ENCODE peak calls at places on chromosome 4, in ten cellular contexts. Z is heart left ventricle, V is neural crest cell, F is nephron progenitor cell, R is cardiac muscle cell, M is natural killer cell, S is GM10248, X is activated B cell treated with CpG ODN at 0.5 μM for 24 hours, A is stomach, H is OCI-LY7. P is an unnamed sample.

GRCh38 chr4:168666531-168666930 is 169.7 kb downstream of the PALLD start:
- DNase-seq in Z (no peak), V (no peak), F (no peak), R (no peak), M (no peak), S (no peak), X (no peak), A (no peak), H (no peak), P (no peak)

GRCh38 chr4:149095798-149096197 is 653.6 kb upstream of the NR3C2 start:
- DNase-seq in Z (no peak), V (no peak), F (no peak), R (no peak), M (no peak), S (no peak), X (no peak), A (no peak), H (no peak), P (no peak)

GRCh38 chr4:184548651-184549341 is 74.4 kb upstream of the IRF2 start:
- DNase-seq in Z (peak), V (peak), F (no peak), R (no peak), M (no peak), S (no peak), X (no peak), A (no peak), H (no peak), P (no peak)

GRCh38 chr4:118801895-118802575 is 33.9 kb downstream of the SEC24D start:
- DNase-seq in Z (no peak), V (no peak), F (no peak), R (no peak), M (no peak), S (no peak), X (no peak), A (no peak), H (no peak), P (no peak)

GRCh38 chr4:145098675-145099037 is 545 bp downstream of the ABCE1 start:
- DNase-seq in Z (peak), V (no peak), F (no peak), R (peak), M (peak), S (peak), X (no peak), A (no peak), H (no peak), P (peak)

GRCh38 chr4:182194115-182194834 is 48.9 kb upstream of the TENM3 start:
- DNase-seq in Z (no peak), V (no peak), F (no peak), R (no peak), M (no peak), S (no peak), X (no peak), A (no peak), H (no peak), P (no peak)

GRCh38 chr4:74370912-74371311 is 6.0 kb downstream of the EREG start:
- DNase-seq in Z (no peak), V (peak), F (peak), R (peak), M (no peak), S (peak), X (no peak), A (no peak), H (peak), P (no peak)

GRCh38 chr4:84492737-84493091 is 6.4 kb downstream of the NKX6-1 start:
- DNase-seq in Z (no peak), V (no peak), F (peak), R (no peak), M (no peak), S (no peak), X (no peak), A (no peak), H (no peak), P (no peak)

GRCh38 chr4:187965726-187966125 is 29.8 kb upstream of the ZFP42 start:
- DNase-seq in Z (no peak), V (no peak), F (no peak), R (no peak), M (no peak), S (no peak), X (no peak), A (no peak), H (no peak), P (no peak)

GRCh38 chr4:40916880-40917279 is 167.1 kb downstream of the NSUN7 start:
- DNase-seq in Z (no peak), V (peak), F (peak), R (peak), M (no peak), S (peak), X (no peak), A (peak), H (peak), P (no peak)

GRCh38 chr4:87117051-87117729 is 103.2 kb downstream of the KLHL8 start:
- DNase-seq in Z (no peak), V (no peak), F (peak), R (no peak), M (no peak), S (no peak), X (no peak), A (no peak), H (no peak), P (no peak)

GRCh38 chr4:176335421-176335820 is 15.7 kb downstream of the SPCS3 start:
- DNase-seq in Z (no peak), V (no peak), F (no peak), R (no peak), M (no peak), S (no peak), X (no peak), A (no peak), H (no peak), P (no peak)

GRCh38 chr4:84852081-84852480 is 114.4 kb downstream of the WDFY3 start:
- DNase-seq in Z (no peak), V (no peak), F (no peak), R (no peak), M (no peak), S (no peak), X (no peak), A (no peak), H (no peak), P (no peak)

GRCh38 chr4:176438401-176438800 is 118.6 kb downstream of the SPCS3 start:
- DNase-seq in Z (no peak), V (no peak), F (no peak), R (no peak), M (no peak), S (no peak), X (no peak), A (no peak), H (no peak), P (no peak)

GRCh38 chr4:126731062-126731461 is 901.7 kb upstream of the INTU start:
- DNase-seq in Z (no peak), V (no peak), F (no peak), R (no peak), M (no peak), S (no peak), X (no peak), A (no peak), H (no peak), P (no peak)

GRCh38 chr4:147078875-147079658 is 133.4 kb upstream of the TTC29 start:
- DNase-seq in Z (peak), V (no peak), F (no peak), R (peak), M (no peak), S (no peak), X (no peak), A (no peak), H (no peak), P (no peak)

GRCh38 chr4:16078195-16078756 is 5.5 kb downstream of the PROM1 start:
- DNase-seq in Z (no peak), V (no peak), F (no peak), R (no peak), M (no peak), S (no peak), X (no peak), A (no peak), H (no peak), P (no peak)

GRCh38 chr4:40838742-40839141 is 89.0 kb downstream of the NSUN7 start:
- DNase-seq in Z (no peak), V (no peak), F (no peak), R (no peak), M (no peak), S (no peak), X (no peak), A (no peak), H (no peak), P (no peak)

GRCh38 chr4:182752158-182752910 is 164.9 kb downstream of the DCTD start:
- DNase-seq in Z (no peak), V (no peak), F (no peak), R (no peak), M (no peak), S (no peak), X (no peak), A (no peak), H (no peak), P (no peak)

GRCh38 chr4:38128478-38129451 is 168.6 kb downstream of the PTTG2 start:
- DNase-seq in Z (no peak), V (no peak), F (no peak), R (no peak), M (peak), S (peak), X (no peak), A (no peak), H (no peak), P (peak)

GRCh38 chr4:73743825-73744602 is 3.6 kb downstream of the CXCL8 start:
- DNase-seq in Z (no peak), V (no peak), F (no peak), R (no peak), M (no peak), S (no peak), X (no peak), A (no peak), H (no peak), P (no peak)

GRCh38 chr4:110335399-110335798 is 137.0 kb upstream of the ELOVL6 start:
- DNase-seq in Z (no peak), V (no peak), F (no peak), R (no peak), M (no peak), S (no peak), X (no peak), A (no peak), H (no peak), P (no peak)

GRCh38 chr4:9880411-9881197 is 99.2 kb downstream of the DRD5 start:
- DNase-seq in Z (no peak), V (no peak), F (no peak), R (no peak), M (no peak), S (no peak), X (no peak), A (no peak), H (no peak), P (no peak)

GRCh38 chr4:71130827-71131603 is 137.6 kb downstream of the DCK start:
- DNase-seq in Z (no peak), V (no peak), F (no peak), R (no peak), M (no peak), S (no peak), X (no peak), A (no peak), H (no peak), P (no peak)

GRCh38 chr4:89939464-89939863 is 44.8 kb downstream of the MMRN1 start:
- DNase-seq in Z (no peak), V (no peak), F (no peak), R (peak), M (no peak), S (no peak), X (no peak), A (no peak), H (no peak), P (no peak)

GRCh38 chr4:55509272-55509671 is 37.4 kb downstream of the CLOCK start:
- DNase-seq in Z (no peak), V (no peak), F (no peak), R (no peak), M (no peak), S (no peak), X (no peak), A (no peak), H (no peak), P (no peak)

GRCh38 chr4:8185930-8186329 is 13.2 kb upstream of the SH3TC1 start:
- DNase-seq in Z (no peak), V (no peak), F (no peak), R (no peak), M (no peak), S (no peak), X (no peak), A (no peak), H (no peak), P (no peak)

GRCh38 chr4:149997881-149998421 is 80.3 kb upstream of the DCLK2 start:
- DNase-seq in Z (no peak), V (no peak), F (no peak), R (no peak), M (no peak), S (peak), X (no peak), A (no peak), H (no peak), P (no peak)

GRCh38 chr4:128809477-128810330 is at the start of gene JADE1:
- DNase-seq in Z (peak), V (peak), F (peak), R (peak), M (peak), S (peak), X (peak), A (peak), H (peak), P (peak)

GRCh38 chr4:128812360-128812958 is 3.0 kb downstream of the JADE1 start:
- DNase-seq in Z (peak), V (no peak), F (no peak), R (peak), M (peak), S (peak), X (no peak), A (peak), H (peak), P (no peak)

GRCh38 chr4:128810331-128810870 is 901 bp downstream of the JADE1 start:
- DNase-seq in Z (peak), V (no peak), F (peak), R (peak), M (peak), S (peak), X (no peak), A (peak), H (peak), P (no peak)

GRCh38 chr4:128811571-128812359 is 2.3 kb downstream of the JADE1 start:
- DNase-seq in Z (peak), V (peak), F (peak), R (peak), M (peak), S (peak), X (peak), A (peak), H (peak), P (peak)

GRCh38 chr4:128810871-128811570 is 1.5 kb downstream of the JADE1 start:
- DNase-seq in Z (peak), V (peak), F (peak), R (peak), M (peak), S (peak), X (peak), A (peak), H (peak), P (no peak)
- TF ChIP-seq CTCF in Z (no peak), V (peak), F (no peak), R (no peak), M (no peak), S (no peak), X (no peak), A (no peak), H (no peak), P (no peak)

GRCh38 chr4:137226900-137227299 is 305.4 kb downstream of the PCDH18 start:
- DNase-seq in Z (no peak), V (no peak), F (no peak), R (no peak), M (no peak), S (no peak), X (no peak), A (no peak), H (no peak), P (no peak)
- TF ChIP-seq CTCF in Z (no peak), V (peak), F (peak), R (peak), M (no peak), S (no peak), X (no peak), A (no peak), H (peak), P (no peak)

GRCh38 chr4:602559-602942 is 22.8 kb upstream of the PDE6B start:
- DNase-seq in Z (no peak), V (peak), F (peak), R (peak), M (peak), S (peak), X (no peak), A (peak), H (peak), P (no peak)
- TF ChIP-seq CTCF in Z (no peak), V (peak), F (peak), R (peak), M (peak), S (peak), X (no peak), A (peak), H (peak), P (peak)

GRCh38 chr4:6885953-6886557 is 23.6 kb upstream of the TBC1D14 start:
- DNase-seq in Z (peak), V (no peak), F (no peak), R (peak), M (no peak), S (peak), X (no peak), A (peak), H (peak), P (peak)
- TF ChIP-seq CTCF in Z (no peak), V (no peak), F (no peak), R (peak), M (no peak), S (peak), X (no peak), A (no peak), H (peak), P (peak)

DNA sequence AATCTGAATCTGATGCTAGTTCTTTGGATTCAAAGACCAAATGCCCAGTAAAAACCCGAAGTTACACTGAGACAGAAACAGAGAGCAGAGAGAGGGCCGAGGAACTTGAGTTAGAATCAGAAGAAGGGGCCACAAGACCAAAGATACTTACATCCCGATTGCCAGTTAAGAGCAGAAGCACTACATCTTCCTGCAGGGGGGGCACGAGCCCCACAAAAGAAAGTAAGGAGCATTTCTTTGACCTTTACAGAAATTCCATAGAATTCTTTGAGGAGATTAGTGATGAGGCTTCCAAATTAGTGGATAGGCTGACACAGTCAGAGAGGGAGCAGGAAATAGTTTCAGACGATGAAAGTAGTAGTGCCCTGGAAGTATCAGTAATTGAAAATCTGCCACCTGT is 309.3 kb downstream of the ANK2 start:
- DNase-seq in Z (no peak), V (no peak), F (no peak), R (no peak), M (no peak), S (no peak), X (no peak), A (no peak), H (peak), P (no peak)
- TF ChIP-seq CTCF in Z (no peak), V (no peak), F (no peak), R (peak), M (no peak), S (peak), X (no peak), A (no peak), H (peak), P (no peak)

DNA sequence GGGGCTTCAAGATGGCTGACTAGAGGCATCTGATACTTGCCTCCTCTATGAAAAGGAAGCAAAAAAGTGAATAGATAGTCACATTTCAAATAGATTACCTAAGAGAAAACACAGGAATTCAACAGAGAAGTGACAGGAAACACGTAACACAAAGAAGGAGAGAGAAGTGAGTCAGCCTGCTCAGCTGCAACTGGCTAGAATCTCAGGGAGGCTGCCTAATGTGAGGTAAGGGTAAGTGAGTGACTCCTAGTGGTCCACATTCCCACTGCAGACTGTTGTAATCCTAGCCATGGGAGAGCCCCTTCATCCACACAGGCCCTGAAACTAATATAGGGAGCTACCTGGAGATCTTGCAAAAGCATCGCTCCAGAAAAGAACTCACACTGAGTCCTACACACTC is 179.2 kb downstream of the SLC7A11 start:
- DNase-seq in Z (no peak), V (no peak), F (no peak), R (no peak), M (no peak), S (no peak), X (no peak), A (no peak), H (no peak), P (no peak)
- TF ChIP-seq CTCF in Z (no peak), V (no peak), F (no peak), R (peak), M (no peak), S (no peak), X (no peak), A (no peak), H (peak), P (no peak)

P was measured in CD14-positive monocyte.